ENCODE peak calls at places on chromosome 18, in four cellular contexts. One of them, this sample, is unnamed.

GRCh38 chr18:68152770-68153169 is 562.1 kb downstream of the TMX3 start:
- DNase-seq in GM23248: no peak
- DNase-seq in hepatocyte: no peak
- DNase-seq in PC-3: no peak
- DNase-seq in this sample: peak

GRCh38 chr18:53797998-53798397 is 426.5 kb downstream of the MBD2 start:
- DNase-seq in GM23248: no peak
- DNase-seq in hepatocyte: no peak
- DNase-seq in PC-3: no peak
- DNase-seq in this sample: no peak

GRCh38 chr18:41165625-41166024 is 789.4 kb upstream of the PIK3C3 start:
- DNase-seq in GM23248: no peak
- DNase-seq in hepatocyte: no peak
- DNase-seq in PC-3: no peak
- DNase-seq in this sample: no peak

GRCh38 chr18:54828986-54829385 is 709 bp downstream of the RAB27B start:
- DNase-seq in GM23248: peak
- DNase-seq in hepatocyte: no peak
- DNase-seq in PC-3: no peak
- DNase-seq in this sample: no peak

GRCh38 chr18:49279041-49279440 is 181.4 kb downstream of the DYM start:
- DNase-seq in GM23248: no peak
- DNase-seq in hepatocyte: no peak
- DNase-seq in PC-3: no peak
- DNase-seq in this sample: no peak

GRCh38 chr18:41681138-41681881 is 273.7 kb upstream of the PIK3C3 start:
- DNase-seq in GM23248: no peak
- DNase-seq in hepatocyte: no peak
- DNase-seq in PC-3: peak
- DNase-seq in this sample: no peak

GRCh38 chr18:31195063-31195462 is 32.4 kb upstream of the DSC1 start:
- DNase-seq in GM23248: no peak
- DNase-seq in hepatocyte: no peak
- DNase-seq in PC-3: no peak
- DNase-seq in this sample: no peak

GRCh38 chr18:55318864-55319516 is 269.0 kb downstream of the TCF4 start:
- DNase-seq in GM23248: peak
- DNase-seq in hepatocyte: no peak
- DNase-seq in PC-3: no peak
- DNase-seq in this sample: peak

GRCh38 chr18:48569139-48569914 is 30.5 kb downstream of the CTIF start:
- DNase-seq in GM23248: no peak
- DNase-seq in hepatocyte: no peak
- DNase-seq in PC-3: no peak
- DNase-seq in this sample: no peak

GRCh38 chr18:39486268-39486667 is 1920.7 kb upstream of the CELF4 start:
- DNase-seq in GM23248: no peak
- DNase-seq in hepatocyte: no peak
- DNase-seq in PC-3: no peak
- DNase-seq in this sample: no peak

GRCh38 chr18:40371673-40372072 is 1583.4 kb upstream of the PIK3C3 start:
- DNase-seq in GM23248: peak
- DNase-seq in hepatocyte: no peak
- DNase-seq in PC-3: peak
- DNase-seq in this sample: no peak

GRCh38 chr18:35525795-35526475 is 28.2 kb upstream of the INO80C start:
- DNase-seq in GM23248: peak
- DNase-seq in hepatocyte: no peak
- DNase-seq in PC-3: no peak
- DNase-seq in this sample: no peak

GRCh38 chr18:56021136-56021813 is 433.3 kb upstream of the TCF4 start:
- DNase-seq in GM23248: peak
- DNase-seq in hepatocyte: no peak
- DNase-seq in PC-3: no peak
- DNase-seq in this sample: no peak

GRCh38 chr18:12373032-12373770 is 3.8 kb downstream of the AFG3L2 start:
- DNase-seq in GM23248: peak
- DNase-seq in hepatocyte: no peak
- DNase-seq in PC-3: no peak
- DNase-seq in this sample: no peak

GRCh38 chr18:35770360-35770759 is 188.8 kb downstream of the GALNT1 start:
- DNase-seq in GM23248: no peak
- DNase-seq in hepatocyte: no peak
- DNase-seq in PC-3: peak
- DNase-seq in this sample: no peak

GRCh38 chr18:28855524-28855923 is 678.6 kb upstream of the CDH2 start:
- DNase-seq in GM23248: peak
- DNase-seq in hepatocyte: no peak
- DNase-seq in PC-3: no peak
- DNase-seq in this sample: peak

GRCh38 chr18:60568211-60568610 is 195.6 kb upstream of the MC4R start:
- DNase-seq in GM23248: peak
- DNase-seq in hepatocyte: no peak
- DNase-seq in PC-3: peak
- DNase-seq in this sample: no peak

GRCh38 chr18:32093106-32093511 is 1.4 kb downstream of the RNF138 start:
- DNase-seq in GM23248: peak
- DNase-seq in hepatocyte: peak
- DNase-seq in PC-3: peak
- DNase-seq in this sample: peak

GRCh38 chr18:48367557-48367956 is 41.6 kb downstream of the ZBTB7C start:
- DNase-seq in GM23248: no peak
- DNase-seq in hepatocyte: no peak
- DNase-seq in PC-3: no peak
- DNase-seq in this sample: no peak

GRCh38 chr18:35515460-35516130 is 17.8 kb upstream of the INO80C start:
- DNase-seq in GM23248: peak
- DNase-seq in hepatocyte: no peak
- DNase-seq in PC-3: no peak
- DNase-seq in this sample: peak

GRCh38 chr18:34158881-34159690 is 65.6 kb downstream of the NOL4 start:
- DNase-seq in GM23248: peak
- DNase-seq in hepatocyte: peak
- DNase-seq in PC-3: no peak
- DNase-seq in this sample: peak

GRCh38 chr18:13136689-13137040 is 81.9 kb upstream of the LDLRAD4 start:
- DNase-seq in GM23248: peak
- DNase-seq in hepatocyte: no peak
- DNase-seq in PC-3: no peak
- DNase-seq in this sample: peak

GRCh38 chr18:40583671-40584070 is 1371.4 kb upstream of the PIK3C3 start:
- DNase-seq in GM23248: no peak
- DNase-seq in hepatocyte: no peak
- DNase-seq in PC-3: no peak
- DNase-seq in this sample: no peak

GRCh38 chr18:59929621-59930295 is 30.0 kb downstream of the PMAIP1 start:
- DNase-seq in GM23248: peak
- DNase-seq in hepatocyte: no peak
- DNase-seq in PC-3: no peak
- DNase-seq in this sample: no peak

GRCh38 chr18:76528477-76529432 is 33.7 kb upstream of the ZNF516 start:
- DNase-seq in GM23248: peak
- DNase-seq in hepatocyte: peak
- DNase-seq in PC-3: no peak
- DNase-seq in this sample: peak

GRCh38 chr18:36441872-36442271 is 144.4 kb downstream of the FHOD3 start:
- DNase-seq in GM23248: peak
- DNase-seq in hepatocyte: no peak
- DNase-seq in PC-3: peak
- DNase-seq in this sample: no peak

GRCh38 chr18:73258375-73259087 is 390.7 kb upstream of the NETO1 start:
- DNase-seq in GM23248: no peak
- DNase-seq in hepatocyte: no peak
- DNase-seq in PC-3: no peak
- DNase-seq in this sample: no peak

GRCh38 chr18:34115409-34116081 is 109.2 kb downstream of the NOL4 start:
- DNase-seq in GM23248: no peak
- DNase-seq in hepatocyte: no peak
- DNase-seq in PC-3: no peak
- DNase-seq in this sample: no peak

GRCh38 chr18:44729631-44730101 is 49.0 kb downstream of the SETBP1 start:
- DNase-seq in GM23248: peak
- DNase-seq in hepatocyte: peak
- DNase-seq in PC-3: no peak
- DNase-seq in this sample: peak

GRCh38 chr18:12742453-12742852 is 39.6 kb downstream of the PSMG2 start:
- DNase-seq in GM23248: peak
- DNase-seq in hepatocyte: no peak
- DNase-seq in PC-3: peak
- DNase-seq in this sample: no peak

GRCh38 chr18:67428148-67428547 is 88.4 kb downstream of the DSEL start:
- DNase-seq in GM23248: peak
- DNase-seq in hepatocyte: no peak
- DNase-seq in PC-3: no peak
- DNase-seq in this sample: no peak

GRCh38 chr18:78511666-78512065 is 468.0 kb upstream of the SALL3 start:
- DNase-seq in GM23248: no peak
- DNase-seq in hepatocyte: no peak
- DNase-seq in PC-3: no peak
- DNase-seq in this sample: no peak

GRCh38 chr18:63317982-63318881 is 1.3 kb downstream of the BCL2 start:
- DNase-seq in GM23248: peak
- DNase-seq in hepatocyte: peak
- DNase-seq in PC-3: no peak
- DNase-seq in this sample: peak

GRCh38 chr18:36758001-36758400 is 70.8 kb downstream of the TPGS2 start:
- DNase-seq in GM23248: peak
- DNase-seq in hepatocyte: no peak
- DNase-seq in PC-3: no peak
- DNase-seq in this sample: no peak

GRCh38 chr18:13455470-13455869 is 236.9 kb downstream of the LDLRAD4 start:
- DNase-seq in GM23248: no peak
- DNase-seq in hepatocyte: no peak
- DNase-seq in PC-3: no peak
- DNase-seq in this sample: no peak

GRCh38 chr18:36366994-36367839 is 69.7 kb downstream of the FHOD3 start:
- DNase-seq in GM23248: no peak
- DNase-seq in hepatocyte: no peak
- DNase-seq in PC-3: no peak
- DNase-seq in this sample: no peak

GRCh38 chr18:47248610-47249343 is 2.7 kb downstream of the SKOR2 start:
- DNase-seq in GM23248: no peak
- DNase-seq in hepatocyte: no peak
- DNase-seq in PC-3: no peak
- DNase-seq in this sample: no peak

GRCh38 chr18:47247833-47248609 is 3.4 kb downstream of the SKOR2 start:
- DNase-seq in GM23248: no peak
- DNase-seq in hepatocyte: no peak
- DNase-seq in PC-3: no peak
- DNase-seq in this sample: no peak

GRCh38 chr18:47247036-47247832 is 4.2 kb downstream of the SKOR2 start:
- DNase-seq in GM23248: no peak
- DNase-seq in hepatocyte: peak
- DNase-seq in PC-3: no peak
- DNase-seq in this sample: no peak

GRCh38 chr18:47244041-47244440 is 7.4 kb downstream of the SKOR2 start:
- DNase-seq in GM23248: no peak
- DNase-seq in hepatocyte: no peak
- DNase-seq in PC-3: no peak
- DNase-seq in this sample: no peak

GRCh38 chr18:47246027-47246971 is 5.2 kb downstream of the SKOR2 start:
- DNase-seq in GM23248: no peak
- DNase-seq in hepatocyte: no peak
- DNase-seq in PC-3: no peak
- DNase-seq in this sample: no peak
- TF ChIP-seq EZH2 in GM23248: peak
- TF ChIP-seq EZH2 in hepatocyte: peak
- TF ChIP-seq EZH2 in PC-3: no peak
- TF ChIP-seq EZH2 in this sample: peak

DNA sequence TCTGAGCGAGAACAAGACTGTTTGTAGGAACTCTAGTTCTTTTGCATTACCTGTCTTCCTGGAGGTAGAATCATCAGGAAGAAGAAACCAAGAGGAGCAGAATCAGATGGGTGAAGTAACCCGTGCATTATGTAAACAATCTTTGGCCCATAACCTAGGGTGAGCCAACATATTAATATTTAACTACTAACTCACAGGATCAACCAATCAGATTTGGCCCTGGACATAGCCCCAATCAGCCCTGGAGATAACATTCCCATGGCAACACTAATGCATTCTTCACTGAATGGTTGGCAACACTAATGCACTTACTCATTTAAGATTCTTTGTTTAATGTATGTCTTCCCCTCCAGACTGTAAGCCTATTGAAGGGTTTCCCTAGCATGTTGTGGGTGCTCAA is 72.0 kb upstream of the CTAGE1 start:
- DNase-seq in GM23248: peak
- DNase-seq in hepatocyte: peak
- DNase-seq in PC-3: peak
- DNase-seq in this sample: no peak
- H3K4me3 ChIP-seq in GM23248: no peak
- H3K4me3 ChIP-seq in hepatocyte: no peak
- H3K4me3 ChIP-seq in PC-3: no peak
- H3K4me3 ChIP-seq in this sample: no peak

GRCh38 chr18:75454022-75454795 is 26.7 kb upstream of the SMIM21 start:
- DNase-seq in GM23248: no peak
- DNase-seq in hepatocyte: no peak
- DNase-seq in PC-3: no peak
- DNase-seq in this sample: no peak

GRCh38 chr18:75456277-75456676 is 28.8 kb upstream of the SMIM21 start:
- DNase-seq in GM23248: no peak
- DNase-seq in hepatocyte: peak
- DNase-seq in PC-3: no peak
- DNase-seq in this sample: no peak

GRCh38 chr18:75455249-75456183 is 28.0 kb upstream of the SMIM21 start:
- DNase-seq in GM23248: peak
- DNase-seq in hepatocyte: peak
- DNase-seq in PC-3: no peak
- DNase-seq in this sample: no peak
- TF ChIP-seq EZH2 in GM23248: peak
- TF ChIP-seq EZH2 in hepatocyte: peak
- TF ChIP-seq EZH2 in PC-3: no peak
- TF ChIP-seq EZH2 in this sample: peak

GRCh38 chr18:2970344-2970743 is 42.6 kb downstream of the LPIN2 start:
- DNase-seq in GM23248: no peak
- DNase-seq in hepatocyte: no peak
- DNase-seq in PC-3: no peak
- DNase-seq in this sample: no peak

GRCh38 chr18:2969695-2970094 is 43.2 kb downstream of the LPIN2 start:
- DNase-seq in GM23248: no peak
- DNase-seq in hepatocyte: no peak
- DNase-seq in PC-3: no peak
- DNase-seq in this sample: no peak

GRCh38 chr18:2974731-2975130 is 38.2 kb downstream of the LPIN2 start:
- DNase-seq in GM23248: no peak
- DNase-seq in hepatocyte: no peak
- DNase-seq in PC-3: no peak
- DNase-seq in this sample: no peak

GRCh38 chr18:2970762-2971659 is 41.9 kb downstream of the LPIN2 start:
- DNase-seq in GM23248: no peak
- DNase-seq in hepatocyte: no peak
- DNase-seq in PC-3: no peak
- DNase-seq in this sample: no peak

GRCh38 chr18:2971741-2972552 is 41.0 kb downstream of the LPIN2 start:
- DNase-seq in GM23248: peak
- DNase-seq in hepatocyte: no peak
- DNase-seq in PC-3: no peak
- DNase-seq in this sample: no peak
- H3K4me3 ChIP-seq in GM23248: peak
- H3K4me3 ChIP-seq in hepatocyte: no peak
- H3K4me3 ChIP-seq in PC-3: no peak
- H3K4me3 ChIP-seq in this sample: no peak

GRCh38 chr18:47263197-47263827 is 11.9 kb upstream of the SKOR2 start:
- DNase-seq in GM23248: no peak
- DNase-seq in hepatocyte: no peak
- DNase-seq in PC-3: no peak
- DNase-seq in this sample: no peak
- TF ChIP-seq EZH2 in GM23248: no peak
- TF ChIP-seq EZH2 in hepatocyte: no peak
- TF ChIP-seq EZH2 in PC-3: no peak
- TF ChIP-seq EZH2 in this sample: peak

This sample was measured in A673.